ENCODE peak calls at places on chromosome 10, in nine cellular contexts. C, V, Q, D, G, R, M, S and F are unnamed samples.

GRCh38 chr10:103757531-103758293 is 97.7 kb downstream of the SH3PXD2A start:
- DNase-seq in C (peak), V (peak), Q (peak), D (peak), G (no peak), R (peak), M (peak), S (peak), F (peak)

GRCh38 chr10:52961298-52961697 is 188.7 kb upstream of the MBL2 start:
- DNase-seq in C (no peak), V (no peak), Q (no peak), D (no peak), G (no peak), R (no peak), M (no peak), S (no peak), F (no peak)

GRCh38 chr10:92387289-92387940 is 96.4 kb downstream of the MARCHF5 start:
- DNase-seq in C (peak), V (peak), Q (peak), D (no peak), G (no peak), R (no peak), M (no peak), S (no peak), F (peak)

GRCh38 chr10:93854985-93855384 is 38.8 kb upstream of the SLC35G1 start:
- DNase-seq in C (no peak), V (peak), Q (no peak), D (no peak), G (no peak), R (no peak), M (no peak), S (no peak), F (no peak)

GRCh38 chr10:59181668-59182067 is 5.2 kb downstream of the PHYHIPL start:
- DNase-seq in C (peak), V (peak), Q (peak), D (no peak), G (no peak), R (no peak), M (no peak), S (no peak), F (no peak)

GRCh38 chr10:69644658-69645295 is 14.7 kb downstream of the FAM241B start:
- DNase-seq in C (peak), V (peak), Q (peak), D (peak), G (peak), R (peak), M (no peak), S (peak), F (peak)

GRCh38 chr10:124849111-124849773 is 47.6 kb downstream of the ABRAXAS2 start:
- DNase-seq in C (no peak), V (no peak), Q (no peak), D (no peak), G (no peak), R (no peak), M (no peak), S (no peak), F (no peak)

GRCh38 chr10:97923057-97923456 is 73.4 kb downstream of the GOLGA7B start:
- DNase-seq in C (no peak), V (no peak), Q (no peak), D (no peak), G (no peak), R (peak), M (no peak), S (no peak), F (no peak)

GRCh38 chr10:92492748-92493240 is 81.1 kb downstream of the IDE start:
- DNase-seq in C (peak), V (no peak), Q (no peak), D (no peak), G (no peak), R (no peak), M (no peak), S (no peak), F (no peak)

GRCh38 chr10:100522107-100522811 is 2.6 kb upstream of the SEC31B start:
- DNase-seq in C (peak), V (no peak), Q (no peak), D (no peak), G (no peak), R (no peak), M (no peak), S (no peak), F (no peak)

GRCh38 chr10:35000936-35001335 is 89.2 kb downstream of the CUL2 start:
- DNase-seq in C (no peak), V (no peak), Q (peak), D (no peak), G (no peak), R (no peak), M (no peak), S (no peak), F (no peak)

GRCh38 chr10:100812978-100813377 is 67.6 kb downstream of the PAX2 start:
- DNase-seq in C (no peak), V (no peak), Q (no peak), D (no peak), G (no peak), R (no peak), M (no peak), S (no peak), F (no peak)

GRCh38 chr10:35216303-35216905 is 89.8 kb downstream of the CREM start:
- DNase-seq in C (peak), V (peak), Q (peak), D (no peak), G (no peak), R (no peak), M (no peak), S (peak), F (peak)

GRCh38 chr10:35925511-35925910 is 283.4 kb upstream of the FZD8 start:
- DNase-seq in C (no peak), V (no peak), Q (peak), D (no peak), G (no peak), R (no peak), M (no peak), S (no peak), F (no peak)

GRCh38 chr10:114239117-114239993 is at the start of gene VWA2:
- DNase-seq in C (no peak), V (peak), Q (no peak), D (peak), G (no peak), R (peak), M (no peak), S (peak), F (peak)

GRCh38 chr10:133359972-133360610 is 2.3 kb upstream of the FUOM start:
- DNase-seq in C (no peak), V (peak), Q (no peak), D (peak), G (no peak), R (peak), M (no peak), S (no peak), F (no peak)

GRCh38 chr10:51766423-51767145 is 67.2 kb upstream of the CSTF2T start:
- DNase-seq in C (no peak), V (no peak), Q (no peak), D (no peak), G (no peak), R (no peak), M (no peak), S (no peak), F (no peak)

GRCh38 chr10:511101-511848 is 178.2 kb downstream of the DIP2C start:
- DNase-seq in C (peak), V (peak), Q (peak), D (peak), G (peak), R (peak), M (peak), S (peak), F (peak)

GRCh38 chr10:66637273-66638036 is 288.4 kb upstream of the LRRTM3 start:
- DNase-seq in C (peak), V (no peak), Q (peak), D (no peak), G (no peak), R (no peak), M (no peak), S (no peak), F (no peak)

GRCh38 chr10:71582019-71582418 is 137.6 kb downstream of the C10orf105 start:
- DNase-seq in C (no peak), V (no peak), Q (peak), D (no peak), G (no peak), R (no peak), M (no peak), S (no peak), F (peak)

GRCh38 chr10:20817116-20817515 is 80.0 kb downstream of the NEBL start:
- DNase-seq in C (peak), V (no peak), Q (no peak), D (no peak), G (no peak), R (no peak), M (no peak), S (no peak), F (no peak)

GRCh38 chr10:60123172-60123571 is 216.8 kb upstream of the CCDC6 start:
- DNase-seq in C (peak), V (no peak), Q (peak), D (no peak), G (no peak), R (no peak), M (peak), S (no peak), F (no peak)

GRCh38 chr10:78038791-78039547 is 5.3 kb downstream of the RPS24 start:
- DNase-seq in C (no peak), V (no peak), Q (no peak), D (no peak), G (no peak), R (no peak), M (no peak), S (no peak), F (no peak)

GRCh38 chr10:58335306-58336005 is 650 bp downstream of the UBE2D1 start:
- DNase-seq in C (peak), V (peak), Q (peak), D (peak), G (peak), R (no peak), M (no peak), S (peak), F (peak)

GRCh38 chr10:90862908-90863514 is 5.2 kb upstream of the HTR7 start:
- DNase-seq in C (peak), V (no peak), Q (peak), D (no peak), G (no peak), R (no peak), M (no peak), S (no peak), F (no peak)

GRCh38 chr10:77856566-77856965 is 70.0 kb downstream of the DLG5 start:
- DNase-seq in C (no peak), V (no peak), Q (no peak), D (no peak), G (no peak), R (no peak), M (no peak), S (no peak), F (no peak)

GRCh38 chr10:67306588-67307205 is 380.9 kb downstream of the LRRTM3 start:
- DNase-seq in C (peak), V (no peak), Q (peak), D (no peak), G (no peak), R (no peak), M (no peak), S (no peak), F (no peak)

GRCh38 chr10:11018426-11018818 is 750 bp downstream of the CELF2 start:
- DNase-seq in C (no peak), V (peak), Q (no peak), D (peak), G (peak), R (no peak), M (no peak), S (peak), F (peak)

GRCh38 chr10:124262971-124263370 is 155.8 kb downstream of the OAT start:
- DNase-seq in C (no peak), V (no peak), Q (no peak), D (no peak), G (no peak), R (no peak), M (no peak), S (no peak), F (no peak)

GRCh38 chr10:50508315-50509051 is 115.3 kb downstream of the SGMS1 start:
- DNase-seq in C (no peak), V (peak), Q (no peak), D (no peak), G (no peak), R (no peak), M (no peak), S (no peak), F (no peak)

GRCh38 chr10:110642204-110642979 is 1.7 kb upstream of the RBM20 start:
- DNase-seq in C (no peak), V (no peak), Q (no peak), D (no peak), G (no peak), R (no peak), M (no peak), S (no peak), F (no peak)

GRCh38 chr10:88116491-88116890 is 253.1 kb downstream of the PTEN start:
- DNase-seq in C (peak), V (no peak), Q (peak), D (no peak), G (no peak), R (no peak), M (peak), S (no peak), F (no peak)

GRCh38 chr10:132414402-132415016 is 17.5 kb downstream of the PWWP2B start:
- DNase-seq in C (no peak), V (no peak), Q (no peak), D (peak), G (no peak), R (no peak), M (no peak), S (no peak), F (no peak)

GRCh38 chr10:58637372-58637771 is 124.7 kb downstream of the BICC1 start:
- DNase-seq in C (peak), V (no peak), Q (peak), D (no peak), G (peak), R (no peak), M (no peak), S (no peak), F (no peak)

GRCh38 chr10:70223728-70224127 is 9.5 kb downstream of the PPA1 start:
- DNase-seq in C (no peak), V (no peak), Q (peak), D (no peak), G (no peak), R (no peak), M (no peak), S (no peak), F (no peak)

GRCh38 chr10:132648072-132648855 is 110.7 kb downstream of the INPP5A start:
- DNase-seq in C (no peak), V (peak), Q (no peak), D (no peak), G (no peak), R (peak), M (no peak), S (peak), F (no peak)

DNA sequence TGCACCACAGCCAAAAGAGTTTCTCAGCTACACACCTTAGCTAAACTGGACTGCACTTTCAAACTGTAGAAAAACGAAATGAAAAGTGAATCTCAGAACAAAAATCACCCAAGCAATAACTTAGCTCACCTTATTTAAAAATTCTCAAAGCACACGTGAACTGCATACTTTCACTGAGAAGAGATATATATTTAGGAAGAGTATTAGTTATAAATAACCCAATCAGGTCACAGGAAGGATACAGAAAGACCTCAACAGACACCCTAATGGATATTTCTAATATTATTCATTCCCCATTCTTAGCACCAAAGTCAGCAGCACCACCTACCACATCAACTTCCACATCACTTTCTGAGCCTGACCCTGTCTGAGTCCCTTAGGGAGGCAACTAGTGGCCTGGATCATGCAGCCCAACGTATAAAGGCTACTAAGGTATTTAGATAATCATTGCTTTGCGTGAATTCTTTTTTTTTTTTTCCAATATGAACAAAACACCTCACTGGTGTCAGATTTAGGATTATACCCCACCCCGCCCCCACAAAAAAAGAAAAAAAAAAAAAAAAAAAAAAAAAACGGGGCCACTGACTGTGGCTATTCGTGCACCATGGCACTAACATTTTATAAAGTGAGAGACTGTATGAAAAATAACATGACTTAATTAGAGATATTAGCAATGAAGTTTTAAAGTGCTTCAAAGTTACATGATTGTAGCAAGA is 2.6 kb downstream of the ABI1 start:
- DNase-seq in C (peak), V (no peak), Q (peak), D (no peak), G (no peak), R (no peak), M (no peak), S (no peak), F (no peak)
- H3K4me3 ChIP-seq in C (peak), V (no peak), Q (peak), D (no peak), G (no peak), R (no peak), M (no peak), S (peak), F (no peak)

GRCh38 chr10:84059526-84059925 is 79.8 kb upstream of the GHITM start:
- DNase-seq in C (no peak), V (no peak), Q (no peak), D (no peak), G (no peak), R (no peak), M (no peak), S (no peak), F (no peak)

GRCh38 chr10:84049300-84050015 is 89.9 kb upstream of the GHITM start:
- DNase-seq in C (no peak), V (no peak), Q (peak), D (no peak), G (no peak), R (no peak), M (no peak), S (no peak), F (no peak)

GRCh38 chr10:84054743-84055142 is 84.6 kb upstream of the GHITM start:
- DNase-seq in C (no peak), V (peak), Q (no peak), D (no peak), G (no peak), R (no peak), M (no peak), S (no peak), F (no peak)
- TF ChIP-seq CTCF in C (peak), V (no peak), Q (no peak), D (no peak), G (no peak), R (no peak), M (peak), S (no peak), F (no peak)

GRCh38 chr10:44382131-44382858 is 2.6 kb downstream of the CXCL12 start:
- DNase-seq in C (no peak), V (peak), Q (peak), D (no peak), G (no peak), R (no peak), M (no peak), S (no peak), F (peak)
- H3K4me3 ChIP-seq in C (no peak), V (peak), Q (peak), D (no peak), G (peak), R (no peak), M (peak), S (peak), F (peak)

GRCh38 chr10:79347226-79347893 is at the start of gene PPIF:
- DNase-seq in C (peak), V (peak), Q (peak), D (peak), G (peak), R (peak), M (peak), S (peak), F (peak)

GRCh38 chr10:79346388-79347225 is 662 bp upstream of the PPIF start:
- DNase-seq in C (no peak), V (no peak), Q (no peak), D (no peak), G (no peak), R (no peak), M (no peak), S (no peak), F (no peak)

GRCh38 chr10:79349072-79349491 is 1.8 kb downstream of the PPIF start:
- DNase-seq in C (no peak), V (no peak), Q (no peak), D (no peak), G (no peak), R (no peak), M (no peak), S (no peak), F (no peak)

GRCh38 chr10:79348640-79348988 is 1.3 kb downstream of the PPIF start:
- DNase-seq in C (no peak), V (peak), Q (no peak), D (no peak), G (peak), R (no peak), M (no peak), S (no peak), F (no peak)

GRCh38 chr10:79347894-79348639 is 798 bp downstream of the PPIF start:
- DNase-seq in C (peak), V (peak), Q (peak), D (peak), G (peak), R (peak), M (no peak), S (peak), F (peak)
- TF ChIP-seq CTCF in C (no peak), V (no peak), Q (no peak), D (no peak), G (no peak), R (no peak), M (no peak), S (no peak), F (no peak)

DNA sequence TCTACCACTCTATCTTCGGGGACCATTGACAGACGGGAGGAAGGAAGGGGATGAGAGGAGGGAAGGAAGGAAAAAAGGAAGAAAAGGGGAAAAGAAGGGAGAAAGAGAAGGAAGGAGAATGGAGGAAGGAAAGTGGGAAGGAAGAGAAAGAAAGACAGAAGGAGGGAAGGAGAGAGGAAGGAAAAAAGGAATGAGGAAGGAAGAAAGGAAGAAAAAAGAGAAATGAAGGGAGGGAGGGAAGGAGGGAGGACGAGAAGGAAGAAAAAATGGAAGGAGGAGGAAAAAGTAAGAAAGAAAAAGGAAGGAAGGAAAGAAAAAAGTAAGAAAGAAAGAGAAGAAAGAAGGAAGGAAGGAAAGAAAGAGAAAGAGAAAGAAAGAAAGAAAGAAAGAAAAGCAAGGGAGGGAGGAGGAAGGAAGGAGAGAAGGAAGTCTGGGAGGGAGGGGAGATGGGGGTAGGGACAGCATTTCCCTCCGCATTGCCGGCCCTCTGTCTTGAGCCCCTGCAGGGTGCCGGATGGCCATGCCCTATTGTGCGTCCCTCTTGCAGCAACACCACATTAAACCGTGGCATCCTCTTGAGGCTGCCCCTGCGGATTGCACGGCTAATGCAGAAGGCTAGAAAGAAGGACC is 128.8 kb downstream of the ADARB2 start:
- DNase-seq in C (no peak), V (no peak), Q (no peak), D (no peak), G (no peak), R (no peak), M (no peak), S (no peak), F (no peak)
- H3K4me3 ChIP-seq in C (no peak), V (no peak), Q (no peak), D (no peak), G (no peak), R (no peak), M (no peak), S (peak), F (peak)

GRCh38 chr10:87054373-87055295 is 34.5 kb downstream of the FAM25A start:
- DNase-seq in C (peak), V (no peak), Q (peak), D (no peak), G (no peak), R (no peak), M (no peak), S (no peak), F (no peak)
- TF ChIP-seq CTCF in C (no peak), V (no peak), Q (no peak), D (no peak), G (no peak), R (no peak), M (peak), S (no peak), F (no peak)

DNA sequence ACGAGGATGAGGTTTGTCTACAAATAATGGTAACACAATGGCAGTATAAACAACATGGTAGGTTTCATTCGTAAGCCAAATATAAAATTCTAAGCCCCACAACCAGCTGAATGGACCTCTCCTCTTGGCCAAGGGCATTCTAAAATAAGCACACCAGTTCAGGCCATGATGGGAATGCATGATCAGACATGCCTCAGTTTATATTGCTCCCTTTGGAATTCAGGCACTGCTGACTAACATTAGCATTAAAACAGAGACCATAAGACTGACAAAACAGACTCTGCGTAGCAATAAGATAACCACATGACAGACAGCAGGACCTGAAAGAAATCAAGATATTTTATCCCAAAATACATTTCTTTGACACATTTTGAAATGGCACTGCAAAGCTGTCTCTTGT is 125.8 kb downstream of the FAM107B start:
- DNase-seq in C (peak), V (no peak), Q (no peak), D (no peak), G (no peak), R (no peak), M (no peak), S (no peak), F (no peak)
- H3K4me3 ChIP-seq in C (no peak), V (no peak), Q (no peak), D (no peak), G (no peak), R (no peak), M (no peak), S (no peak), F (no peak)

GRCh38 chr10:3452234-3452633 is 279.7 kb upstream of the PITRM1 start:
- DNase-seq in C (peak), V (no peak), Q (peak), D (no peak), G (no peak), R (no peak), M (peak), S (no peak), F (peak)
- TF ChIP-seq CTCF in C (peak), V (no peak), Q (peak), D (no peak), G (no peak), R (peak), M (peak), S (peak), F (peak)